ENCODE peak calls at places on chromosomes 2 and 18, in five cellular contexts. P is K562, D is H1, S is HepG2, L is GM12878. H is an unnamed sample.

GRCh38 chr2:55489467-55490062 is 30.0 kb upstream of the CFAP36 start:
- DNase-seq in P (no peak), D (no peak), S (no peak), L (no peak), H (no peak)

GRCh38 chr2:172285010-172285621 is 142.3 kb upstream of the ITGA6 start:
- DNase-seq in P (no peak), D (no peak), S (no peak), L (no peak), H (no peak)

GRCh38 chr2:112062894-112063293 is 7.8 kb downstream of the TMEM87B start:
- DNase-seq in P (no peak), D (no peak), S (no peak), L (no peak), H (no peak)

GRCh38 chr2:178679891-178680290 is 127.3 kb downstream of the TTN start:
- DNase-seq in P (no peak), D (no peak), S (no peak), L (no peak), H (no peak)

GRCh38 chr18:6401687-6402086 is 13.0 kb downstream of the L3MBTL4 start:
- DNase-seq in P (no peak), D (no peak), S (no peak), L (no peak), H (no peak)

GRCh38 chr2:74525717-74526648 is at the start of gene DQX1:
- DNase-seq in P (peak), D (no peak), S (peak), L (peak), H (peak)

GRCh38 chr2:101463458-101463857 is 11.5 kb downstream of the RFX8 start:
- DNase-seq in P (no peak), D (no peak), S (no peak), L (no peak), H (no peak)

GRCh38 chr2:75587954-75588587 is 27.3 kb upstream of the EVA1A start:
- DNase-seq in P (no peak), D (no peak), S (no peak), L (no peak), H (no peak)

GRCh38 chr18:332007-332406 is 64.2 kb upstream of the THOC1 start:
- DNase-seq in P (no peak), D (no peak), S (no peak), L (no peak), H (no peak)

GRCh38 chr2:36376319-36376765 is 20.8 kb downstream of the CRIM1 start:
- DNase-seq in P (no peak), D (no peak), S (peak), L (no peak), H (peak)

GRCh38 chr18:63320690-63321265 is 1.2 kb upstream of the BCL2 start:
- DNase-seq in P (peak), D (no peak), S (peak), L (no peak), H (peak)

GRCh38 chr2:218436992-218437391 is 18.1 kb downstream of the VIL1 start:
- DNase-seq in P (no peak), D (no peak), S (no peak), L (no peak), H (no peak)

GRCh38 chr2:99081886-99082285 is 59.6 kb upstream of the C2orf15 start:
- DNase-seq in P (no peak), D (no peak), S (no peak), L (no peak), H (no peak)

GRCh38 chr18:67864677-67865340 is 348.3 kb upstream of the DSEL start:
- DNase-seq in P (no peak), D (no peak), S (no peak), L (no peak), H (no peak)

GRCh38 chr2:83665894-83666293 is 793.2 kb downstream of the SUCLG1 start:
- DNase-seq in P (no peak), D (no peak), S (peak), L (no peak), H (no peak)
- TF ChIP-seq GABPA in P (no peak), D (no peak), S (no peak), L (no peak), H (no peak)

DNA sequence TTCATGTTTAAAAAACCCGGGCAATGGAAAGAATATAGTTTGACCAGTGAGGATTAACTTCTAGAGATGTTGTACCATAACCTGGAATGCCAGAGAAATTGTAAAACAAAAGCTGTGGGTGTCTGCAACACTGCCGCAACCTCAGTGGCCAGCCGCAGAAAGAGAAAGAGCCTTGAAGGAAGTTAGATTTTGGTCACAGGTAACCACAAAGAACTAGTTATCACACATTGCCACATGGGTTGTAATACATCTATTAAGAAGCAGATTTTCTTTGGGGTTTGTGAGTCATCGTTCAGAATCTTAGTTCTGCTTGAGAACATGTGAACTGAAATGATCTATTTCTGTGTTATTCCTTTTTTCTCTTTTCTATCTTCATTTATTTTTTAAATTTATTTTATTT is 222.9 kb upstream of the AGAP1 start:
- DNase-seq in P (no peak), D (no peak), S (no peak), L (peak), H (no peak)
- H2AFZ ChIP-seq in P (no peak), D (no peak), S (no peak), L (no peak), H (no peak)

DNA sequence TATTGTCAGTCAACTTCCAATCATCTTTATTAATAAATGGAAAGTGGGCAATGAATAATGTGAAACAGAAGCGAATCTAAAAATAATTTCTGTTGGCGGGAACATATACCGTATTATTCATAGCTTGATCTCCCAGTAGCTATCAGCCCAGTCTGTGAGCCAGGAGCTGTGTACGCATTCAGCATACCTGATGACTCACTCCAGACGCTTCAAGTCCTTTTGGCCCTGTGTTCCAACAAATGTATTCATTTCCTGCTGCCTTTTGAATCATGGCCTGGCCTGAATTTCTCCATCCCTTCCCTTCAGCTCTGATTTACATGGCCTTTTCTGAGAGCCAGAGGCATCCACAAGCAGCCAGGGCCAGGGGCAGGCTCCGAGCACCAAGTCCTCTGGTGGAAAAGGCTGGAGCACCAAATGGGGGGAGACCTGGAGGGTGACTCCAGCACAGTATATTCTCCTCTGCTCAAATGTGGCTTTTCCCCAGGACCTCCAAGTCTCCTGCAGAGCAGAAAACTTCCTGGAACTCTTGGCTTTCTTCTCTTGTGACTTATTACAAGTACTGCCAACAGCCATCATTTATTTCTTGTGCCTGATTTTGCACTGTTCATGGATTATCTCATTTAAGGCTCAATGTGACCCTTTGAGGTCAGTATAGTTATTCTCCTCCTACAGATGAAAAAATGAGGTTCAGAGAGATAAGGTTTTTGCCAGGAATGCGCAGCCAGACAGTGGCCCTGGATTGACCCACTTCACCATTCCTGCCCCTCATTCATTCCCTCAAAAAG is 108.7 kb downstream of the EN1 start:
- DNase-seq in P (peak), D (no peak), S (peak), L (no peak), H (no peak)
- TF ChIP-seq GABPA in P (peak), D (no peak), S (no peak), L (no peak), H (peak)

GRCh38 chr2:203992496-203992895 is 55.9 kb downstream of the ICOS start:
- DNase-seq in P (no peak), D (no peak), S (no peak), L (no peak), H (no peak)
- H2AFZ ChIP-seq in P (no peak), D (no peak), S (no peak), L (no peak), H (no peak)

GRCh38 chr2:170891893-170892292 is 37.2 kb upstream of the GORASP2 start:
- DNase-seq in P (no peak), D (no peak), S (no peak), L (no peak), H (no peak)

GRCh38 chr2:170892391-170892951 is 36.6 kb upstream of the GORASP2 start:
- DNase-seq in P (no peak), D (no peak), S (no peak), L (no peak), H (no peak)

GRCh38 chr2:170897108-170897507 is 31.9 kb upstream of the GORASP2 start:
- DNase-seq in P (no peak), D (no peak), S (no peak), L (no peak), H (no peak)

GRCh38 chr2:170895023-170895759 is 33.9 kb upstream of the GORASP2 start:
- DNase-seq in P (no peak), D (no peak), S (no peak), L (no peak), H (no peak)
- TF ChIP-seq GABPA in P (no peak), D (no peak), S (no peak), L (no peak), H (no peak)

GRCh38 chr2:8344725-8345124 is 337.1 kb upstream of the ID2 start:
- DNase-seq in P (no peak), D (no peak), S (no peak), L (no peak), H (no peak)

GRCh38 chr2:8345200-8345599 is 336.7 kb upstream of the ID2 start:
- DNase-seq in P (no peak), D (no peak), S (no peak), L (no peak), H (no peak)

GRCh38 chr2:8342407-8342806 is 339.4 kb upstream of the ID2 start:
- DNase-seq in P (no peak), D (no peak), S (no peak), L (no peak), H (no peak)

GRCh38 chr2:8346238-8346637 is 335.6 kb upstream of the ID2 start:
- DNase-seq in P (no peak), D (no peak), S (no peak), L (no peak), H (no peak)

DNA sequence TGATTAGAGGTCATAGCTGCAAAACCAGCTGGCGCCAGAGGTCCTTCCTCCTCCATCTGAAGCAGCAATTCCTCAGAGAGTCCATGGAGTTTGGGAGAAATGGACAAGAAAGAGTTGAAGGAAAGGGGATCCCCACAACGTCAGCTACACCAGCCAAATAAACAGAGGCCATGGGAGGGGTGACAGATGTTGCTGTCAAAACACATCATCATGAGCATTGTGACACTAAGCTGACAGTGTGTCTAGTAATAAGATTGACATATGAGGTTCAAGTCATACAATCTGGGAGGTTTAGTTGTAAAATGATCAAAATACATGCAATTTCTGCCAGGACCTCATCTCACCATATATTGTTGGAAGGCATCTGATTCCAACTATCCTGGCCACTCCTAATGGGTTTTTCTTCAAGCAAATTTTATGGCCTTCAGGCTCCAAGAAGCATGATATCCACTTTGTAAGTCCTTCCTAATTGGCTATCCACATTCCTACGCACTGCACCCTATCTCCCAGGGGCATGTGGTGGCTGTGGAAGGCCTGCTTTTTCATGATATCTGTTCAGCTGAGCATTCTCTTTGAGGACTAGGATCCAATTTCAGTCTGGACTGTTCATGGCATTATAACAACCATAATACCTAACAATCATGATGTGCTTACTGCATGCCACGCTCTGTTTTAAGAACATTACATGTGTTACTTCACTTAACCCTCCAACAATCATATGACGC is 335.0 kb upstream of the ID2 start:
- DNase-seq in P (no peak), D (no peak), S (no peak), L (no peak), H (no peak)
- H2AFZ ChIP-seq in P (no peak), D (no peak), S (no peak), L (no peak), H (no peak)

DNA sequence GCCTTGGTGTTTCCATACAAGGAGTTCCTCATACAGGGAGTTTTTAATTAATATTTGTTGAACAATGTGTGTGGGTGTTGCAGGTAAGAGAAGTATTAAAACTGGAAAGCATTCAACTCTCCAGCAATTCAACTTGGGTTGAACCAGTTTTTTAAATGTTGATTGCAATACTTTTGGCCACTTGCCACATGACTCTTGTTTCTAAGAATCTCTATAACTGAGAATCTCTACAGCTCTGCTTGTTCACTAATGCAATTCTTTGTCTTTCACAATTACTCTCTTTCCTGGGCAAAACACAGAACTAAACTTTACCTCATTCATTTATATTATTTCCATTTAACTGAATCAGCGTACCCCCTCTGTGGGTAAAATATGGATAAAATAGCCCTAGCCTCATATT is 429.4 kb downstream of the ARHGAP15 start:
- DNase-seq in P (no peak), D (no peak), S (no peak), L (no peak), H (no peak)
- TF ChIP-seq GABPA in P (no peak), D (no peak), S (no peak), L (no peak), H (no peak)

GRCh38 chr2:2292381-2292780 is 38.7 kb downstream of the MYT1L start:
- DNase-seq in P (no peak), D (no peak), S (no peak), L (no peak), H (peak)

GRCh38 chr2:2296400-2296799 is 34.7 kb downstream of the MYT1L start:
- DNase-seq in P (no peak), D (no peak), S (no peak), L (no peak), H (peak)

GRCh38 chr2:2294183-2294675 is 36.8 kb downstream of the MYT1L start:
- DNase-seq in P (no peak), D (no peak), S (no peak), L (no peak), H (peak)

GRCh38 chr2:2293527-2294089 is 37.5 kb downstream of the MYT1L start:
- DNase-seq in P (no peak), D (no peak), S (no peak), L (no peak), H (peak)

DNA sequence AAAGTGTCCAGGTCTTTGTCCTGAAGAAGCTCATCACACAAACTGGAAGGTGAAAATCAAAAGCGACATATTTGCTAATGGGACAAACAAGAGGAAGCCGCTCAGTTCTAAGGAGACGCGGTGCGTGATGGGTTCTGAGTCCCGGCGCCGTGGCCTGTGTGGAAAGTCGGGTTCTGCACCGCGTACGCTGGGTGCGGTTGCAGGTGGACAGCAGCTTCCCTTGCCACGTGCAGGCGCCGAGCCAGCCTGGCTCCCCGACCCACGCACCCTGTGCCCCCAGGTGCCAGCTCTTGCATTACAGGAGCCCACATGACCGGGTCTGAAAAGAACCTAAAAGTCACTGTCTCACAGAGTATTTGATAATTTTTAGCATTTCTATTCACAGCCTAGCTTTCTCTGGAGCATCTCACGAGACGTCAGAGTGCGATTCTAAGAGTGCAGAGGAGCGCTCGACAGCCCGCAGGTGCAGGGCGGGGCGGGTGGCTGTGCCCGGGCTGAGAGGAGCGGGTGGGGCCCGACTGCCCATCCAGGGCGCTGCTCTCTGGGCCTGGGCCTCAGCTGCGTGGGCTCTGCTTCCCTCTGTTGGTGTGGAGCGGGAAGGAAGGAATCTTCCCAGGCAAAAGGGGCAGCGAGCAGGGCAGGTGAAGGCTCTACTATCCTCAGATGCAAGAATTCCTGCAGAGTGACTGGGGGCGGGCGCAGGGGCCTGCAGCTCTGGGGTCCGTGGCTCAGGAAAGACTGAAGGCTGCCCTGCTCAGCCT is 39.4 kb downstream of the MYT1L start:
- DNase-seq in P (peak), D (peak), S (no peak), L (no peak), H (peak)
- H2AFZ ChIP-seq in P (no peak), D (no peak), S (no peak), L (no peak), H (no peak)

GRCh38 chr2:192053921-192054320 is 140.8 kb downstream of the TMEFF2 start:
- DNase-seq in P (no peak), D (no peak), S (no peak), L (no peak), H (no peak)
- TF ChIP-seq GABPA in P (no peak), D (no peak), S (no peak), L (no peak), H (no peak)

H was measured in SK-N-SH.